ENCODE peak calls at places on chromosome 12, in five cellular contexts. N is A549, H is K562, J is HepG2, O is H1. B is an unnamed sample.

GRCh38 chr12:105455250-105455649 is 124.8 kb downstream of the C12orf75 start:
- DNase-seq in J (no peak), O (no peak), N (no peak), H (no peak), B (no peak)

GRCh38 chr12:106118-106561 is 39.6 kb downstream of the IQSEC3 start:
- DNase-seq in H (peak), N (peak), J (peak), O (no peak), B (peak)

GRCh38 chr12:92845320-92845719 is 83.8 kb downstream of the EEA1 start:
- DNase-seq in O (no peak), N (no peak), J (peak), H (no peak), B (no peak)

GRCh38 chr12:105419606-105420005 is 89.1 kb downstream of the C12orf75 start:
- DNase-seq in O (no peak), H (no peak), N (no peak), J (no peak), B (no peak)

GRCh38 chr12:73863541-73863940 is 674.1 kb upstream of the ATXN7L3B start:
- DNase-seq in N (no peak), J (no peak), O (no peak), H (no peak), B (no peak)

GRCh38 chr12:25184132-25184531 is 10.8 kb downstream of the DNAI7 start:
- DNase-seq in N (no peak), O (no peak), H (no peak), J (no peak), B (no peak)

GRCh38 chr12:47557401-47557800 is 148.4 kb downstream of the RPAP3 start:
- DNase-seq in N (no peak), O (no peak), J (no peak), H (no peak), B (no peak)

GRCh38 chr12:64061868-64062375 is 160.2 kb downstream of the KICS2 start:
- DNase-seq in H (no peak), J (no peak), O (no peak), N (no peak), B (no peak)

GRCh38 chr12:27824126-27824842 is 44.2 kb upstream of the MANSC4 start:
- DNase-seq in N (no peak), O (no peak), H (no peak), J (no peak), B (peak)

GRCh38 chr12:40474630-40475029 is 217.6 kb upstream of the CNTN1 start:
- DNase-seq in J (no peak), O (no peak), N (no peak), H (no peak), B (no peak)

GRCh38 chr12:64877363-64878004 is 53.0 kb downstream of the TBC1D30 start:
- DNase-seq in H (no peak), N (no peak), O (no peak), J (no peak), B (peak)

GRCh38 chr12:80937391-80938238 is at the start of gene LIN7A:
- DNase-seq in N (peak), O (peak), H (no peak), J (peak), B (no peak)

GRCh38 chr12:46371718-46372130 is 849 bp downstream of the SLC38A2 start:
- DNase-seq in O (no peak), N (peak), H (peak), J (no peak), B (no peak)

GRCh38 chr12:69067713-69068112 is 134.7 kb upstream of the CPM start:
- DNase-seq in N (no peak), J (no peak), H (no peak), O (no peak), B (no peak)

GRCh38 chr12:47938093-47938492 is 25.3 kb upstream of the TMEM106C start:
- DNase-seq in N (no peak), H (no peak), J (no peak), O (no peak), B (no peak)

GRCh38 chr12:131290255-131290959 is 336.7 kb downstream of the ADGRD1 start:
- DNase-seq in O (no peak), N (no peak), J (no peak), H (no peak), B (no peak)

GRCh38 chr12:5047729-5048128 is 4.0 kb downstream of the KCNA5 start:
- DNase-seq in J (no peak), H (no peak), O (no peak), N (no peak), B (no peak)

GRCh38 chr12:42332301-42332894 is 6.4 kb downstream of the PPHLN1 start:
- DNase-seq in J (peak), N (peak), O (no peak), H (no peak), B (no peak)

GRCh38 chr12:25796523-25797000 is 161.9 kb upstream of the RASSF8 start:
- DNase-seq in J (no peak), N (no peak), H (no peak), O (no peak), B (no peak)

GRCh38 chr12:89895101-89895500 is 186.5 kb upstream of the ATP2B1 start:
- DNase-seq in N (no peak), O (no peak), J (no peak), H (no peak), B (no peak)

GRCh38 chr12:71009414-71010142 is 89.0 kb upstream of the PTPRR start:
- DNase-seq in H (no peak), O (no peak), N (no peak), J (no peak), B (no peak)

GRCh38 chr12:94761559-94761958 is 111.2 kb upstream of the TMCC3 start:
- DNase-seq in N (peak), O (no peak), J (peak), H (no peak), B (no peak)

GRCh38 chr12:109719123-109720022 is 5.7 kb downstream of the FAM222A start:
- DNase-seq in O (no peak), J (peak), H (peak), N (no peak), B (no peak)

GRCh38 chr12:123267991-123268843 is 3.4 kb downstream of the CDK2AP1 start:
- DNase-seq in H (no peak), J (no peak), N (no peak), O (no peak), B (no peak)

GRCh38 chr12:31491395-31491794 is 99.5 kb downstream of the DENND5B start:
- DNase-seq in O (no peak), J (no peak), N (no peak), H (no peak), B (no peak)

GRCh38 chr12:122079532-122080081 is 1.1 kb downstream of the MLXIP start:
- DNase-seq in N (no peak), H (no peak), O (no peak), J (no peak), B (no peak)

GRCh38 chr12:27779416-27779815 is 617 bp upstream of the KLHL42 start:
- DNase-seq in O (no peak), H (no peak), J (peak), N (peak), B (no peak)

GRCh38 chr12:64665506-64665905 is 55.2 kb downstream of the RASSF3 start:
- DNase-seq in O (no peak), H (no peak), J (no peak), N (no peak), B (peak)

GRCh38 chr12:26119391-26119981 is 5.4 kb downstream of the BHLHE41 start:
- DNase-seq in J (peak), H (peak), N (peak), O (no peak), B (no peak)

GRCh38 chr12:130827432-130827831 is 11.6 kb downstream of the STX2 start:
- DNase-seq in H (no peak), N (no peak), O (no peak), J (no peak), B (no peak)

GRCh38 chr12:78118036-78118435 is 287.3 kb downstream of the NAV3 start:
- DNase-seq in J (no peak), O (peak), H (no peak), N (no peak), B (no peak)

GRCh38 chr12:78119351-78119918 is 288.7 kb downstream of the NAV3 start:
- DNase-seq in H (no peak), J (no peak), N (no peak), O (no peak), B (no peak)

GRCh38 chr12:78118486-78118885 is 287.8 kb downstream of the NAV3 start:
- DNase-seq in N (no peak), H (no peak), J (no peak), O (no peak), B (no peak)

GRCh38 chr12:78121969-78122610 is 291.4 kb downstream of the NAV3 start:
- DNase-seq in H (no peak), J (no peak), O (no peak), N (no peak), B (no peak)

GRCh38 chr12:78120866-78121590 is 290.3 kb downstream of the NAV3 start:
- DNase-seq in J (no peak), O (no peak), N (peak), H (no peak), B (no peak)
- TF ChIP-seq CTCF in J (no peak), O (peak), N (peak), H (no peak), B (no peak)

GRCh38 chr12:29634057-29634456 is 136.6 kb upstream of the OVCH1 start:
- DNase-seq in H (no peak), J (no peak), O (no peak), N (no peak), B (no peak)

GRCh38 chr12:29639893-29640495 is 142.5 kb upstream of the OVCH1 start:
- DNase-seq in N (no peak), J (no peak), O (no peak), H (no peak), B (no peak)

GRCh38 chr12:29640589-29641345 is 143.0 kb downstream of the TMTC1 start:
- DNase-seq in J (peak), N (no peak), O (no peak), H (no peak), B (no peak)

DNA sequence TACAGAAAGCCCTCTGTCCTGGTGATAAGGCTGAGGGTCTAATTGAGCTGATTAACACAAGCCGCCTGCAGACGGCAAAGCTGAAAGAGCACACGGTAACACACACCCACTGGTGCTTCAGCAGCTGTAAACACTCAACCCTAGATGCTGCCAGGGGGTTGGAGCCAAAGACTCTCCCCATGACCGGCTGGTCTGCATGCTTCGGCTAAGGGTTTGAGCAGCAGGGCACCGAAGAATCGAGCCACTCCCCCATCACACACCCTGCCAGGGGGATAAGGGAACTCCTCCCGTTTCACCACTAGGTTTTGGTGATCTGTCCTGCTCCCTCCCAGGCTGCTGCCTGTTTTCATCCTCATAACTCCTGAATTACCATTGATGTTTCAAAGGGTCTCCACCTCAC is 141.0 kb upstream of the OVCH1 start:
- DNase-seq in N (no peak), J (no peak), H (no peak), O (no peak), B (no peak)
- TF ChIP-seq HDAC2 in N (no peak), J (no peak), H (no peak), O (no peak), B (no peak)

DNA sequence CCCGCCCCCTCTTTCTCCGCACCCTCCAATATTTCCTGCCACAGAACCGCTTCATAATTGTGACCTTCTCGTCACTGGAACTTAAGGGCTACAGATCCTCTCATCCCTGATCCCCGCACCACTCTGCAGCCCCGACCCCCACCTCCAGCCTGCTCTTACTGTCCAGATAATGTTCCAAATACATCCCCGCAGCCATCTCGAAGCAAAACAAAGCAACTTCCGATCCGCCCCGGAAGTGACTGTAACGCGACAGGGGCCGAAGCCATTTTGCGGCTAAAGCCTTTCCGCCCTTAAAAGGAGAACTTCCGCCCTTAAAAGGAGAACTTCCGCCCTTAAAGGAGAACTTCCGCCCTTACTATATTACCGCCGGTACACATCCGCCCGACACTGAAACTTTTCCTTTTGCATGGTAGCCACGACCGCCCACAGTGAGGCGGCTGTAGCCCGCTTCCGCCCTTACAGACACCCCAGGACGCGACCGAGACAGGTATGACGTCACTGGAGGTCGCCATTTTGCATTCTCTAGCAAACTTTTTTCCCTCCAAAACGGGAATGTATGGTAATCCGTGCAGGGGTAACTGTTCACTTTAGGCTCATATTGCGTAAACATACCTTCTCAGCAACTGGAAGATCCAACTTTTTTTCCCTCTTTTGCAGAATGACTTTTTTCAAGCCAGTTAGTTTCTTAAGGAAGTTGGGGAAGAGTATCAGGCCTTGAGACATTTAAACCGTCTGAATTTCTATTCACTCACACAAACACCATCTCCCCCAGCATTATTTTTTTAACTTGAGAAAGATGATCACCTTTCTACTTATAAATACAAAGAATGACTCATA is at the start of gene ING4:
- DNase-seq in N (peak), O (peak), J (peak), H (peak), B (peak)
- TF ChIP-seq EP300 in N (no peak), O (no peak), J (no peak), H (peak), B (no peak)

GRCh38 chr12:96401061-96401871 is 1.0 kb upstream of the CDK17 start:
- DNase-seq in O (no peak), N (peak), J (peak), H (peak), B (peak)
- TF ChIP-seq CTCF in O (peak), N (peak), J (peak), H (peak), B (no peak)

GRCh38 chr12:84727964-84728363 is 184.6 kb downstream of the SLC6A15 start:
- DNase-seq in N (no peak), J (peak), O (no peak), H (no peak), B (no peak)
- TF ChIP-seq HDAC2 in N (no peak), J (no peak), O (no peak), H (no peak), B (no peak)

DNA sequence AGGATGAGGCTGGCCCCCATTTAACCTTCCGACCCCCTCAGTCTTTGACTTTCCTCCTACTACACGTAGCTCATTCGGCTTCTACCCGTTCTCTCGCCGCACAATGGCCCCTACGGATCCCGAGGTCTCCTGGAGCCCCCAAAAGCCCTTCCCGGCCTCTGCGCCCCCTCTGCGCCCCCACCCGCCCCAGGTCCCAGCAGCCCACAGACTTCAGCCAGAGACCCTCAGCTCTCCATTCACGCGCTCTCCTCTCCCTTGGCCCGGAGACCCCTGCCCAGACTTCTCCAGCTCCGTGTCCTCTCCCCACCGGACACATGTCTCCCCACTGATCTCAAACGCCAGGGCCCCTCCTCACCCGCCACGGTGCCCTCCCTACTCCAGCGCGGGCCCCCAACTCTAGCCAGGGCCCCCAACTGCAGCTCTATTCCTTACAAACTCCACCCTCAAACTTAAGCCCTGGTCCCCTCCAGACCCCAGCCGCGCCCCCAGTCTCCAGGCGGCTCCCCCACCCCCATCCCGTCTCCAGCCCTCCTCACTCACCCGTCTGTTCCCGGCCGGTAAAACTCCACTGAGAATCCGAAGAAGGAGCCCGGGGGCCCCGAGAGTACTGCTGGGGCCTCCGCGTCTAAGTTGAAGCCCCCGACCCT is 502 bp downstream of the ITGA5 start:
- DNase-seq in N (no peak), J (no peak), H (peak), O (no peak), B (no peak)
- TF ChIP-seq EP300 in N (no peak), J (no peak), H (no peak), O (no peak), B (no peak)

GRCh38 chr12:85275359-85275758 is 4.7 kb upstream of the ALX1 start:
- DNase-seq in O (no peak), H (no peak), J (no peak), N (no peak), B (no peak)
- TF ChIP-seq CTCF in O (no peak), H (no peak), J (no peak), N (no peak), B (no peak)

GRCh38 chr12:75978677-75979076 is 52.9 kb downstream of the PHLDA1 start:
- DNase-seq in O (no peak), J (no peak), H (no peak), N (no peak), B (no peak)

GRCh38 chr12:75981247-75981646 is 50.3 kb downstream of the PHLDA1 start:
- DNase-seq in J (no peak), H (no peak), O (no peak), N (no peak), B (no peak)

GRCh38 chr12:75977952-75978671 is 53.5 kb downstream of the PHLDA1 start:
- DNase-seq in H (peak), O (peak), N (peak), J (peak), B (peak)

GRCh38 chr12:75977590-75977951 is 54.0 kb downstream of the PHLDA1 start:
- DNase-seq in O (no peak), H (no peak), N (no peak), J (no peak), B (no peak)

GRCh38 chr12:75979181-75979580 is 52.4 kb downstream of the PHLDA1 start:
- DNase-seq in J (no peak), H (no peak), N (no peak), O (no peak), B (no peak)
- TF ChIP-seq HDAC2 in J (no peak), H (no peak), N (no peak), O (no peak), B (no peak)

DNA sequence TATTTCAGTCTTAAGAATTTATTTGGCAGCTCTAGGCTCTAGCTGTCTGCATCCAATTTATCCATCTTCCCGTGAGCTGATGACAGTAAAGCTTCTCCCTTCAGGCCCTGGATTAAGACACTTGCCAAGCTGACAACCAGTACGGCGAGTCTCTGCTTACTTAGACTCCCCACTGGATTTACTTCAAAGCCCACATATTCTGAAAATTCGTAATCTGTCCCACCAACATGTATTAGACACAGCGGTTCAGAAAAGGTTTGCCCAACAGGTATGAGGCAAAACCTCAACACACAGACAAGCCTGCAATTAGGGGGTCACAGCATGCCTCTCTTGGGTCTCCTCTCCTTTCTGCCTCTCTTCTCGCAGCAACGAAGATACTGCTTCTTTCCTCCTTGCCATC is 232.9 kb upstream of the TMTC1 start:
- DNase-seq in O (no peak), N (no peak), H (no peak), J (no peak), B (no peak)
- TF ChIP-seq EP300 in O (no peak), N (no peak), H (no peak), J (no peak), B (no peak)

GRCh38 chr12:51887476-51888315 is at the start of gene ANKRD33:
- DNase-seq in J (no peak), H (peak), N (no peak), O (no peak), B (no peak)

GRCh38 chr12:51890135-51890464 is 2.2 kb downstream of the ANKRD33 start:
- DNase-seq in O (no peak), N (no peak), H (no peak), J (no peak), B (no peak)

GRCh38 chr12:51890511-51891171 is 2.7 kb downstream of the ANKRD33 start:
- DNase-seq in N (no peak), O (no peak), J (no peak), H (no peak), B (no peak)

GRCh38 chr12:51888316-51889215 is 663 bp downstream of the ANKRD33 start:
- DNase-seq in J (no peak), N (no peak), O (no peak), H (no peak), B (no peak)

GRCh38 chr12:51889216-51890134 is 1.6 kb downstream of the ANKRD33 start:
- DNase-seq in J (no peak), N (no peak), H (peak), O (no peak), B (no peak)
- TF ChIP-seq CTCF in J (peak), N (peak), H (peak), O (peak), B (no peak)